ENCODE peak calls at places on chromosomes 11 and 22, in seven cellular contexts. One of them, this sample, is unnamed. For H3K4me1 and H3K36me3, the result is how much of the 10 kb centered on the place peaks cover.

GRCh38 chr11:130523609-130524008 is 75.2 kb downstream of the ADAMTS15 start:
- DNase-seq in ovary: no peak
- DNase-seq in breast epithelium: no peak
- DNase-seq in colonic mucosa: no peak
- DNase-seq in sigmoid colon: peak
- DNase-seq in tibial artery: peak
- DNase-seq in upper lobe of right lung: no peak
- DNase-seq in this sample: no peak

GRCh38 chr11:125627236-125627910 is 2.4 kb downstream of the CHEK1 start:
- DNase-seq in ovary: no peak
- DNase-seq in breast epithelium: no peak
- DNase-seq in colonic mucosa: no peak
- DNase-seq in sigmoid colon: no peak
- DNase-seq in tibial artery: no peak
- DNase-seq in upper lobe of right lung: no peak
- DNase-seq in this sample: no peak

GRCh38 chr22:27413702-27414101 is 387.9 kb downstream of the MN1 start:
- DNase-seq in ovary: no peak
- DNase-seq in breast epithelium: no peak
- DNase-seq in colonic mucosa: no peak
- DNase-seq in sigmoid colon: no peak
- DNase-seq in tibial artery: no peak
- DNase-seq in upper lobe of right lung: no peak
- DNase-seq in this sample: no peak

GRCh38 chr11:122113836-122114235 is 2.2 kb downstream of the BLID start:
- DNase-seq in ovary: no peak
- DNase-seq in breast epithelium: no peak
- DNase-seq in colonic mucosa: no peak
- DNase-seq in sigmoid colon: no peak
- DNase-seq in tibial artery: no peak
- DNase-seq in upper lobe of right lung: no peak
- DNase-seq in this sample: no peak

GRCh38 chr22:38414009-38414395 is 41.0 kb downstream of the KCNJ4 start:
- DNase-seq in ovary: no peak
- DNase-seq in breast epithelium: no peak
- DNase-seq in colonic mucosa: no peak
- DNase-seq in sigmoid colon: peak
- DNase-seq in tibial artery: no peak
- DNase-seq in upper lobe of right lung: no peak
- DNase-seq in this sample: no peak

GRCh38 chr11:120409655-120410054 is 73.4 kb downstream of the ARHGEF12 start:
- DNase-seq in ovary: no peak
- DNase-seq in breast epithelium: no peak
- DNase-seq in colonic mucosa: no peak
- DNase-seq in sigmoid colon: no peak
- DNase-seq in tibial artery: no peak
- DNase-seq in upper lobe of right lung: no peak
- DNase-seq in this sample: no peak

GRCh38 chr22:46803031-46803880 is 40.8 kb downstream of the TBC1D22A start:
- DNase-seq in ovary: no peak
- DNase-seq in breast epithelium: peak
- DNase-seq in colonic mucosa: peak
- DNase-seq in sigmoid colon: peak
- DNase-seq in tibial artery: no peak
- DNase-seq in upper lobe of right lung: peak
- DNase-seq in this sample: peak

GRCh38 chr11:61587951-61588695 is 7.2 kb upstream of the SYT7 start:
- DNase-seq in ovary: peak
- DNase-seq in breast epithelium: peak
- DNase-seq in colonic mucosa: peak
- DNase-seq in sigmoid colon: peak
- DNase-seq in tibial artery: no peak
- DNase-seq in upper lobe of right lung: peak
- DNase-seq in this sample: peak

GRCh38 chr11:77200351-77200750 is 72.3 kb downstream of the MYO7A start:
- DNase-seq in ovary: no peak
- DNase-seq in breast epithelium: no peak
- DNase-seq in colonic mucosa: no peak
- DNase-seq in sigmoid colon: no peak
- DNase-seq in tibial artery: peak
- DNase-seq in upper lobe of right lung: no peak
- DNase-seq in this sample: no peak

GRCh38 chr11:123055132-123055924 is 6.6 kb downstream of the HSPA8 start:
- DNase-seq in ovary: no peak
- DNase-seq in breast epithelium: no peak
- DNase-seq in colonic mucosa: no peak
- DNase-seq in sigmoid colon: no peak
- DNase-seq in tibial artery: no peak
- DNase-seq in upper lobe of right lung: no peak
- DNase-seq in this sample: no peak

GRCh38 chr11:113016905-113017304 is 55.7 kb downstream of the NCAM1 start:
- DNase-seq in ovary: no peak
- DNase-seq in breast epithelium: no peak
- DNase-seq in colonic mucosa: no peak
- DNase-seq in sigmoid colon: no peak
- DNase-seq in tibial artery: no peak
- DNase-seq in upper lobe of right lung: no peak
- DNase-seq in this sample: no peak

GRCh38 chr22:31618471-31619176 is 43.4 kb downstream of the PISD start:
- DNase-seq in ovary: no peak
- DNase-seq in breast epithelium: no peak
- DNase-seq in colonic mucosa: no peak
- DNase-seq in sigmoid colon: no peak
- DNase-seq in tibial artery: no peak
- DNase-seq in upper lobe of right lung: no peak
- DNase-seq in this sample: no peak

GRCh38 chr11:17369094-17369493 is 17.5 kb downstream of the NCR3LG1 start:
- DNase-seq in ovary: no peak
- DNase-seq in breast epithelium: no peak
- DNase-seq in colonic mucosa: no peak
- DNase-seq in sigmoid colon: no peak
- DNase-seq in tibial artery: no peak
- DNase-seq in upper lobe of right lung: no peak
- DNase-seq in this sample: no peak

GRCh38 chr11:2558402-2558801 is 113.6 kb downstream of the KCNQ1 start:
- DNase-seq in ovary: peak
- DNase-seq in breast epithelium: no peak
- DNase-seq in colonic mucosa: no peak
- DNase-seq in sigmoid colon: peak
- DNase-seq in tibial artery: no peak
- DNase-seq in upper lobe of right lung: peak
- DNase-seq in this sample: no peak

GRCh38 chr22:19875531-19876313 is 21.0 kb upstream of the GNB1L start:
- DNase-seq in ovary: peak
- DNase-seq in breast epithelium: no peak
- DNase-seq in colonic mucosa: peak
- DNase-seq in sigmoid colon: peak
- DNase-seq in tibial artery: peak
- DNase-seq in upper lobe of right lung: peak
- DNase-seq in this sample: peak

GRCh38 chr11:130159657-130160459 is at the start of gene ST14:
- DNase-seq in ovary: no peak
- DNase-seq in breast epithelium: peak
- DNase-seq in colonic mucosa: peak
- DNase-seq in sigmoid colon: no peak
- DNase-seq in tibial artery: no peak
- DNase-seq in upper lobe of right lung: peak
- DNase-seq in this sample: no peak

GRCh38 chr11:61854206-61854875 is 26.2 kb downstream of the FADS2 start:
- DNase-seq in ovary: no peak
- DNase-seq in breast epithelium: no peak
- DNase-seq in colonic mucosa: no peak
- DNase-seq in sigmoid colon: no peak
- DNase-seq in tibial artery: no peak
- DNase-seq in upper lobe of right lung: no peak
- DNase-seq in this sample: no peak

GRCh38 chr11:94193288-94193687 is 64.6 kb downstream of the PANX1 start:
- DNase-seq in ovary: no peak
- DNase-seq in breast epithelium: no peak
- DNase-seq in colonic mucosa: no peak
- DNase-seq in sigmoid colon: no peak
- DNase-seq in tibial artery: no peak
- DNase-seq in upper lobe of right lung: no peak
- DNase-seq in this sample: no peak

GRCh38 chr11:133136376-133136775 is 395.9 kb downstream of the OPCML start:
- DNase-seq in ovary: no peak
- DNase-seq in breast epithelium: no peak
- DNase-seq in colonic mucosa: no peak
- DNase-seq in sigmoid colon: no peak
- DNase-seq in tibial artery: no peak
- DNase-seq in upper lobe of right lung: no peak
- DNase-seq in this sample: no peak

GRCh38 chr11:68471360-68472340 is 11.1 kb downstream of the PPP6R3 start:
- DNase-seq in ovary: no peak
- DNase-seq in breast epithelium: no peak
- DNase-seq in colonic mucosa: no peak
- DNase-seq in sigmoid colon: no peak
- DNase-seq in tibial artery: no peak
- DNase-seq in upper lobe of right lung: no peak
- DNase-seq in this sample: no peak

GRCh38 chr11:68470304-68470811 is 9.8 kb downstream of the PPP6R3 start:
- DNase-seq in ovary: no peak
- DNase-seq in breast epithelium: no peak
- DNase-seq in colonic mucosa: no peak
- DNase-seq in sigmoid colon: no peak
- DNase-seq in tibial artery: no peak
- DNase-seq in upper lobe of right lung: no peak
- DNase-seq in this sample: no peak

GRCh38 chr11:68469642-68470041 is 9.1 kb downstream of the PPP6R3 start:
- DNase-seq in ovary: no peak
- DNase-seq in breast epithelium: no peak
- DNase-seq in colonic mucosa: no peak
- DNase-seq in sigmoid colon: no peak
- DNase-seq in tibial artery: no peak
- DNase-seq in upper lobe of right lung: no peak
- DNase-seq in this sample: no peak

GRCh38 chr11:68469122-68469521 is 8.6 kb downstream of the PPP6R3 start:
- DNase-seq in ovary: no peak
- DNase-seq in breast epithelium: no peak
- DNase-seq in colonic mucosa: no peak
- DNase-seq in sigmoid colon: no peak
- DNase-seq in tibial artery: no peak
- DNase-seq in upper lobe of right lung: no peak
- DNase-seq in this sample: no peak

GRCh38 chr11:68472778-68473177 is 12.2 kb downstream of the PPP6R3 start:
- DNase-seq in ovary: no peak
- DNase-seq in breast epithelium: no peak
- DNase-seq in colonic mucosa: no peak
- DNase-seq in sigmoid colon: no peak
- DNase-seq in tibial artery: no peak
- DNase-seq in upper lobe of right lung: no peak
- DNase-seq in this sample: no peak
- H3K4me1 ChIP-seq in ovary: under half
- H3K4me1 ChIP-seq in breast epithelium: under half
- H3K4me1 ChIP-seq in colonic mucosa: under half
- H3K4me1 ChIP-seq in sigmoid colon: under half
- H3K4me1 ChIP-seq in tibial artery: half or more
- H3K4me1 ChIP-seq in upper lobe of right lung: half or more
- H3K4me1 ChIP-seq in this sample: under half

DNA sequence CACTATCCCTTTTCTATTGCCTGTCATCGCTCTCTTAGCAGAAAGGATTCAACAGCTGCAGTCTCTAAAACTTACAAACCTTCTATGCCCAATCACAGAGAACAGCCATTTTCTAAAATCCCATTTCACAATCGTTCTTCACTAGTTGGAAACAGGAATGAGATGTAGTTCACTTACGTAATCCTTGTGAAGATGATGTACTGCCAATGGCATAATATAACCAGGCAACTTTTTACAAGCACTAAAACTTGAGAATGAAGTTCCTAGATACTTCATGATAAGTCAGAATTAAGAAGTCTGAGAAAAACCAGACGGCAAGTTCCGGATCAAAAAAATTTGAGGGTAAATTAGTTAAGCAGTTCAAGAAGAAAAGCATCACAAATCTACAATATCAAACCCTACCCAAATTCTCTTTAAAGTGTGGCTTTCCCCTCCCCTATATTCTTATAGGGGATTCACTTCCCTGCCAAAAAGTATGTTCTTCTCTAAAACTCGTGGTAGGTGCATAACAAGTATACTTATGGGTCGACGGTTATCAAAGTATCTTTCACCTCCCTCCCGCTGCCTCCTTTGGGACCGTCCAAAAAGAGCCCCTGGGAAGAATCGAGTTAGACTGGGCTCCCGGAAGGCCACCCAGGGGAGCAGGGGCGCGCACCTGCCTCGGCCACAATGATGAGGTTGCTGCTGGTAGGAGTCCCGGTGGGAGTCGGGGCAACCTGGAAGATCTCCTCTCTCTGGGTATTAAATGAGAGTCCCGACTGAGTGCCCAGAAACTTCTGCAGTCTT is 666 bp downstream of the MSANTD4 start:
- DNase-seq in ovary: no peak
- DNase-seq in breast epithelium: no peak
- DNase-seq in colonic mucosa: no peak
- DNase-seq in sigmoid colon: no peak
- DNase-seq in tibial artery: no peak
- DNase-seq in upper lobe of right lung: no peak
- DNase-seq in this sample: no peak
- H3K27ac ChIP-seq in ovary: no peak
- H3K27ac ChIP-seq in breast epithelium: peak
- H3K27ac ChIP-seq in colonic mucosa: peak
- H3K27ac ChIP-seq in sigmoid colon: peak
- H3K27ac ChIP-seq in tibial artery: peak
- H3K27ac ChIP-seq in upper lobe of right lung: peak
- H3K27ac ChIP-seq in this sample: peak

GRCh38 chr11:57541099-57541670 is 3.8 kb downstream of the SMTNL1 start:
- DNase-seq in ovary: no peak
- DNase-seq in breast epithelium: no peak
- DNase-seq in colonic mucosa: no peak
- DNase-seq in sigmoid colon: no peak
- DNase-seq in tibial artery: no peak
- DNase-seq in upper lobe of right lung: no peak
- DNase-seq in this sample: peak
- H3K36me3 ChIP-seq in ovary: under half
- H3K36me3 ChIP-seq in breast epithelium: under half
- H3K36me3 ChIP-seq in colonic mucosa: under half
- H3K36me3 ChIP-seq in sigmoid colon: under half
- H3K36me3 ChIP-seq in tibial artery: under half
- H3K36me3 ChIP-seq in upper lobe of right lung: under half
- H3K36me3 ChIP-seq in this sample: under half

DNA sequence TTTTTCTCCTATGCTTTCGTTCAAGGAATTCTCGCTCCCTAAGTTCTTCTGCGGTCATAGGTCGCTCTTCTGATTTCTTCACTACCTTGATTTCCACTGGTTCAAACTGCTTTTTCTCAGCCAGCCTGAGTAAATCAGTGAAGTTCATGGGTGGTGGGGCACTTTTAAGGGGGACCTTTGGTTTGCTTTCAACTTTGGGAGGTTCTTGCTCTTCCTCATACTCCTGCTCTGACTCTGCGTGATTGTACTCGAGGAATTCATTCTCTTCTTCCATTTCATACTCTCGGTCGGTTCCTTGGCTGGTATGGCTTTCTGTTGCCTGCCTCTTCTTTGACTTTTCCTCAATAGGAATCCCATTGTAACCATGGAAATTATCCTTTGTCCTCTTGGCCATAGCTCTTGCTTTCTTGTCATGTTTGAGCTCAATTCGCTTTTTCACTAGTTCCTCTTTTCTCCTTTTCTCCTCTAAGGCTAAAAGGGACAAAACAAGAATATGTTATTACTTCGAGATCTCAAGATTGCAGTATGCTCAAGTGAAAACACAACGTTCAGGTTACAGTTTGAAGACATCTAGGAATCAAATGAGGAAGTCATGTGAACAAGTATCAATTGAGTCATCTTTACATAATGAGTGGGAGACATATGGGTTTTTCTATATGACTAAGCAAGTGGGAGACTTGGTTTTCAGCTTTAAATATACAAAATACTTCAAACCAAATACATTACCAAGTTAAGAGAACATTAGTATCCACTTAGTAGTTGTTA is 16.2 kb downstream of the MISFA start:
- DNase-seq in ovary: no peak
- DNase-seq in breast epithelium: no peak
- DNase-seq in colonic mucosa: no peak
- DNase-seq in sigmoid colon: no peak
- DNase-seq in tibial artery: no peak
- DNase-seq in upper lobe of right lung: no peak
- DNase-seq in this sample: no peak
- H3K4me1 ChIP-seq in ovary: under half
- H3K4me1 ChIP-seq in breast epithelium: under half
- H3K4me1 ChIP-seq in colonic mucosa: under half
- H3K4me1 ChIP-seq in sigmoid colon: under half
- H3K4me1 ChIP-seq in tibial artery: under half
- H3K4me1 ChIP-seq in upper lobe of right lung: under half
- H3K4me1 ChIP-seq in this sample: under half

This sample was measured in SJCRH30.